ENCODE peak calls at places on chromosomes 7 and 10, in ten cellular contexts. One of them, this sample, is unnamed.

GRCh38 chr7:91789558-91789957 is 90.9 kb downstream of the MTERF1 start:
- DNase-seq in uterus: no peak
- DNase-seq in fibroblast of mammary gland: no peak
- DNase-seq in GM12865: no peak
- DNase-seq in HCT116: no peak
- DNase-seq in left ventricle myocardium inferior: no peak
- DNase-seq in AG09309: peak; percentile 34
- DNase-seq in foreskin fibroblast: no peak
- DNase-seq in AG10803: peak; percentile 60
- DNase-seq in right atrium auricular region: no peak
- DNase-seq in this sample: no peak

GRCh38 chr10:110681023-110681681 is 37.0 kb downstream of the RBM20 start:
- DNase-seq in HCT116: peak; percentile 22
- DNase-seq in GM12865: peak; percentile 38
- DNase-seq in AG09309: no peak
- DNase-seq in right atrium auricular region: no peak
- DNase-seq in fibroblast of mammary gland: peak; percentile 24
- DNase-seq in uterus: no peak
- DNase-seq in foreskin fibroblast: peak; percentile 46
- DNase-seq in left ventricle myocardium inferior: peak; percentile 31
- DNase-seq in AG10803: no peak
- DNase-seq in this sample: no peak

GRCh38 chr7:100107125-100107737 is 5.8 kb downstream of the AP4M1 start:
- DNase-seq in AG10803: no peak
- DNase-seq in AG09309: no peak
- DNase-seq in right atrium auricular region: no peak
- DNase-seq in foreskin fibroblast: no peak
- DNase-seq in fibroblast of mammary gland: no peak
- DNase-seq in HCT116: no peak
- DNase-seq in left ventricle myocardium inferior: no peak
- DNase-seq in GM12865: no peak
- DNase-seq in uterus: no peak
- DNase-seq in this sample: no peak

GRCh38 chr7:46319841-46320240 is 398.8 kb upstream of the IGFBP3 start:
- DNase-seq in HCT116: no peak
- DNase-seq in AG09309: no peak
- DNase-seq in GM12865: no peak
- DNase-seq in fibroblast of mammary gland: no peak
- DNase-seq in AG10803: no peak
- DNase-seq in left ventricle myocardium inferior: no peak
- DNase-seq in foreskin fibroblast: no peak
- DNase-seq in right atrium auricular region: no peak
- DNase-seq in uterus: no peak
- DNase-seq in this sample: no peak

GRCh38 chr7:140126435-140127034 is 50.2 kb downstream of the KDM7A start:
- DNase-seq in HCT116: no peak
- DNase-seq in uterus: no peak
- DNase-seq in foreskin fibroblast: no peak
- DNase-seq in GM12865: no peak
- DNase-seq in AG09309: no peak
- DNase-seq in right atrium auricular region: no peak
- DNase-seq in AG10803: no peak
- DNase-seq in left ventricle myocardium inferior: no peak
- DNase-seq in fibroblast of mammary gland: peak; percentile 6
- DNase-seq in this sample: no peak

GRCh38 chr10:95818663-95819062 is 62.7 kb downstream of the ENTPD1 start:
- DNase-seq in GM12865: no peak
- DNase-seq in HCT116: no peak
- DNase-seq in right atrium auricular region: no peak
- DNase-seq in uterus: no peak
- DNase-seq in AG10803: peak; percentile 80
- DNase-seq in AG09309: peak; percentile 11
- DNase-seq in foreskin fibroblast: peak; percentile 82
- DNase-seq in left ventricle myocardium inferior: no peak
- DNase-seq in fibroblast of mammary gland: peak; percentile 71
- DNase-seq in this sample: no peak

GRCh38 chr7:38773430-38773829 is 135.6 kb downstream of the VPS41 start:
- DNase-seq in HCT116: no peak
- DNase-seq in AG09309: peak; percentile 10
- DNase-seq in right atrium auricular region: no peak
- DNase-seq in fibroblast of mammary gland: peak; percentile 49
- DNase-seq in left ventricle myocardium inferior: no peak
- DNase-seq in AG10803: peak; percentile 10
- DNase-seq in uterus: no peak
- DNase-seq in foreskin fibroblast: peak; percentile 30
- DNase-seq in GM12865: no peak
- DNase-seq in this sample: no peak

GRCh38 chr10:29555746-29556481 is 78.9 kb downstream of the SVIL start:
- DNase-seq in left ventricle myocardium inferior: no peak
- DNase-seq in AG10803: peak; percentile 76
- DNase-seq in GM12865: no peak
- DNase-seq in HCT116: no peak
- DNase-seq in right atrium auricular region: no peak
- DNase-seq in uterus: no peak
- DNase-seq in foreskin fibroblast: peak; percentile 82
- DNase-seq in fibroblast of mammary gland: peak; percentile 84
- DNase-seq in AG09309: peak; percentile 63
- DNase-seq in this sample: no peak

GRCh38 chr7:36313607-36314006 is 76.1 kb upstream of the ANLN start:
- DNase-seq in left ventricle myocardium inferior: no peak
- DNase-seq in AG09309: no peak
- DNase-seq in right atrium auricular region: no peak
- DNase-seq in AG10803: no peak
- DNase-seq in GM12865: no peak
- DNase-seq in fibroblast of mammary gland: no peak
- DNase-seq in foreskin fibroblast: no peak
- DNase-seq in uterus: no peak
- DNase-seq in HCT116: no peak
- DNase-seq in this sample: no peak

GRCh38 chr10:116654816-116655215 is 34.1 kb downstream of the PNLIPRP2 start:
- DNase-seq in foreskin fibroblast: no peak
- DNase-seq in GM12865: peak; percentile 7
- DNase-seq in left ventricle myocardium inferior: no peak
- DNase-seq in AG09309: no peak
- DNase-seq in fibroblast of mammary gland: no peak
- DNase-seq in uterus: no peak
- DNase-seq in right atrium auricular region: no peak
- DNase-seq in AG10803: no peak
- DNase-seq in HCT116: peak; percentile 44
- DNase-seq in this sample: no peak
- TF ChIP-seq CTCF in foreskin fibroblast: no peak
- TF ChIP-seq CTCF in GM12865: peak; percentile 27
- TF ChIP-seq CTCF in left ventricle myocardium inferior: no peak
- TF ChIP-seq CTCF in AG09309: peak; percentile 20
- TF ChIP-seq CTCF in fibroblast of mammary gland: peak; percentile 22
- TF ChIP-seq CTCF in uterus: no peak
- TF ChIP-seq CTCF in right atrium auricular region: peak; percentile 22
- TF ChIP-seq CTCF in AG10803: peak; percentile 5
- TF ChIP-seq CTCF in HCT116: peak; percentile 71
- TF ChIP-seq CTCF in this sample: peak; percentile 37

GRCh38 chr10:11162828-11163599 is 145.3 kb downstream of the CELF2 start:
- DNase-seq in AG09309: no peak
- DNase-seq in left ventricle myocardium inferior: peak; percentile 42
- DNase-seq in right atrium auricular region: peak; percentile 83
- DNase-seq in uterus: peak; percentile 37
- DNase-seq in foreskin fibroblast: no peak
- DNase-seq in HCT116: no peak
- DNase-seq in fibroblast of mammary gland: no peak
- DNase-seq in AG10803: no peak
- DNase-seq in GM12865: peak; percentile 96
- DNase-seq in this sample: peak; percentile 77
- H3K4me3 ChIP-seq in AG09309: no peak overlapping the region
- H3K4me3 ChIP-seq in left ventricle myocardium inferior: no peak overlapping the region
- H3K4me3 ChIP-seq in right atrium auricular region: no peak overlapping the region
- H3K4me3 ChIP-seq in uterus: no peak overlapping the region
- H3K4me3 ChIP-seq in foreskin fibroblast: no peak overlapping the region
- H3K4me3 ChIP-seq in HCT116: no peak overlapping the region
- H3K4me3 ChIP-seq in fibroblast of mammary gland: no peak overlapping the region
- H3K4me3 ChIP-seq in AG10803: no peak overlapping the region
- H3K4me3 ChIP-seq in GM12865: peak overlapping the region; percentile 94
- H3K4me3 ChIP-seq in this sample: peak overlapping the region; percentile 82

GRCh38 chr7:23013715-23014649 is at the start of gene HYCC1:
- DNase-seq in AG10803: peak; percentile 98
- DNase-seq in foreskin fibroblast: peak; percentile 99
- DNase-seq in HCT116: peak; percentile 98
- DNase-seq in AG09309: peak; percentile 92
- DNase-seq in fibroblast of mammary gland: peak; percentile 98
- DNase-seq in right atrium auricular region: peak; percentile 100
- DNase-seq in uterus: peak; percentile 99
- DNase-seq in left ventricle myocardium inferior: peak; percentile 99
- DNase-seq in GM12865: peak; percentile 99
- DNase-seq in this sample: peak; percentile 97

GRCh38 chr7:23012186-23012585 is 1.7 kb downstream of the HYCC1 start:
- DNase-seq in AG10803: no peak
- DNase-seq in HCT116: no peak
- DNase-seq in AG09309: no peak
- DNase-seq in foreskin fibroblast: no peak
- DNase-seq in fibroblast of mammary gland: no peak
- DNase-seq in GM12865: no peak
- DNase-seq in right atrium auricular region: no peak
- DNase-seq in left ventricle myocardium inferior: no peak
- DNase-seq in uterus: no peak
- DNase-seq in this sample: no peak

GRCh38 chr7:23014681-23015080 is 751 bp upstream of the HYCC1 start:
- DNase-seq in right atrium auricular region: no peak
- DNase-seq in GM12865: no peak
- DNase-seq in AG10803: no peak
- DNase-seq in HCT116: no peak
- DNase-seq in left ventricle myocardium inferior: no peak
- DNase-seq in uterus: no peak
- DNase-seq in foreskin fibroblast: no peak
- DNase-seq in fibroblast of mammary gland: no peak
- DNase-seq in AG09309: no peak
- DNase-seq in this sample: no peak

GRCh38 chr7:23011222-23011924 is 2.6 kb downstream of the HYCC1 start:
- DNase-seq in left ventricle myocardium inferior: no peak
- DNase-seq in right atrium auricular region: no peak
- DNase-seq in AG09309: no peak
- DNase-seq in uterus: no peak
- DNase-seq in foreskin fibroblast: no peak
- DNase-seq in HCT116: no peak
- DNase-seq in AG10803: no peak
- DNase-seq in GM12865: no peak
- DNase-seq in fibroblast of mammary gland: no peak
- DNase-seq in this sample: no peak

DNA sequence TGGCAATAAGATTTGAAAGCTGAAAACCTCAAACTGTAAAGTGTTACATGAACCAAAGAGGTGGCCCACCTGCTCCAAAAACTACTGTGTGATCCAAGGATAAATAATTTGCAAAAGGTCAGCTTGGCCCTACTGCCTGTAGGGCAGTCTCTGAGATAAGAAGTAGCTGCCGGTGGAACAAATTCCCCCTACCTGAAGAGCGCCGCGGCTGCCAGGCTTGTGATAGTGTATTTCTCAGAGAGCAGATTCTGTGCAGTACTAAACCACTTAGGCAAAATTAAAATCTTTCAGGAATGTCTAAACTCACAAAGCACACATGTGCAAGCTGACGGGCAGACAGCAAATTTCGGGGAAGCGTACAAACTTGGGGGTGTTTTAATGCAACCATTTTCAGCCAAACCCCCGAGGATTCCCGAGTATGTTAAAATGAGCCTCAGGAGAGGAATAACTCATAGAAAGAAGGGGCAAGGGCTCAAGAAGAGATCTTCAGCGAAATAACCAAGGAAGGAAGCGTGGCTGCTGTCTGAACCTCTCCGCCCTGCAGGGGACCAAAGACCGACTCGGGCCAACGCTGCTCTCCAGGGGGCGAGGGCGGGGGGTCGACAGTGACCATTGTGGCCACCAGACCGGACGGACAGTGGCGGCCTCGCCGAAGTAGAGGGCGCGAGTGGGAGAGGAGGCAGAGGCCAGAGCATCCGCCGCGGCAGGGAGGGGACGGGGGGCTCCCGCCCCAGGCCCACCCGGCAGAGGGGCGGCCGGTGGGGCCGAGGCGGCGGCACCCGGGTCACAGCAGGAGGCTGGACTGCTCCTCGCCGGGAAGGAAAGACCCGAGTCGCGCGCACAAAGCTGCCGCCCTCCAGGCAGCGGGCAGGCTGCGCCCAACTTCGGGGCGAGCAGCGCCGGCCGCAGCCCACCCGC is 874 bp downstream of the HYCC1 start:
- DNase-seq in HCT116: no peak
- DNase-seq in right atrium auricular region: no peak
- DNase-seq in foreskin fibroblast: peak; percentile 47
- DNase-seq in fibroblast of mammary gland: no peak
- DNase-seq in AG10803: peak; percentile 7
- DNase-seq in GM12865: peak; percentile 57
- DNase-seq in AG09309: no peak
- DNase-seq in uterus: peak; percentile 26
- DNase-seq in left ventricle myocardium inferior: peak; percentile 33
- DNase-seq in this sample: peak; percentile 41
- TF ChIP-seq CTCF in HCT116: no peak
- TF ChIP-seq CTCF in right atrium auricular region: no peak
- TF ChIP-seq CTCF in foreskin fibroblast: no peak
- TF ChIP-seq CTCF in fibroblast of mammary gland: no peak
- TF ChIP-seq CTCF in AG10803: no peak
- TF ChIP-seq CTCF in GM12865: no peak
- TF ChIP-seq CTCF in AG09309: peak; percentile 4
- TF ChIP-seq CTCF in uterus: no peak
- TF ChIP-seq CTCF in left ventricle myocardium inferior: peak; percentile 23
- TF ChIP-seq CTCF in this sample: no peak

GRCh38 chr7:75866497-75867389 is 12.1 kb upstream of the RHBDD2 start:
- DNase-seq in right atrium auricular region: peak; percentile 73
- DNase-seq in foreskin fibroblast: peak; percentile 76
- DNase-seq in left ventricle myocardium inferior: peak; percentile 45
- DNase-seq in uterus: peak; percentile 41
- DNase-seq in HCT116: peak; percentile 48
- DNase-seq in GM12865: peak; percentile 76
- DNase-seq in AG10803: peak; percentile 63
- DNase-seq in AG09309: no peak
- DNase-seq in fibroblast of mammary gland: peak; percentile 70
- DNase-seq in this sample: peak; percentile 32
- H3K4me3 ChIP-seq in right atrium auricular region: no peak overlapping the region
- H3K4me3 ChIP-seq in foreskin fibroblast: no peak overlapping the region
- H3K4me3 ChIP-seq in left ventricle myocardium inferior: no peak overlapping the region
- H3K4me3 ChIP-seq in uterus: no peak overlapping the region
- H3K4me3 ChIP-seq in HCT116: no peak overlapping the region
- H3K4me3 ChIP-seq in GM12865: no peak overlapping the region
- H3K4me3 ChIP-seq in AG10803: no peak overlapping the region
- H3K4me3 ChIP-seq in AG09309: no peak overlapping the region
- H3K4me3 ChIP-seq in fibroblast of mammary gland: no peak overlapping the region
- H3K4me3 ChIP-seq in this sample: no peak overlapping the region

GRCh38 chr10:103382769-103383168 is 13.5 kb downstream of the ATP5MK start:
- DNase-seq in fibroblast of mammary gland: no peak
- DNase-seq in GM12865: peak; percentile 73
- DNase-seq in AG09309: no peak
- DNase-seq in left ventricle myocardium inferior: no peak
- DNase-seq in foreskin fibroblast: no peak
- DNase-seq in HCT116: no peak
- DNase-seq in uterus: no peak
- DNase-seq in AG10803: no peak
- DNase-seq in right atrium auricular region: peak; percentile 13
- DNase-seq in this sample: peak; percentile 25
- TF ChIP-seq CTCF in fibroblast of mammary gland: no peak
- TF ChIP-seq CTCF in GM12865: no peak
- TF ChIP-seq CTCF in AG09309: no peak
- TF ChIP-seq CTCF in left ventricle myocardium inferior: no peak
- TF ChIP-seq CTCF in foreskin fibroblast: no peak
- TF ChIP-seq CTCF in HCT116: no peak
- TF ChIP-seq CTCF in uterus: no peak
- TF ChIP-seq CTCF in AG10803: no peak
- TF ChIP-seq CTCF in right atrium auricular region: no peak
- TF ChIP-seq CTCF in this sample: no peak

GRCh38 chr10:128863411-128863810 is 603.6 kb upstream of the MGMT start:
- DNase-seq in GM12865: no peak
- DNase-seq in left ventricle myocardium inferior: no peak
- DNase-seq in AG10803: no peak
- DNase-seq in AG09309: no peak
- DNase-seq in fibroblast of mammary gland: no peak
- DNase-seq in uterus: peak; percentile 42
- DNase-seq in right atrium auricular region: peak; percentile 28
- DNase-seq in HCT116: no peak
- DNase-seq in foreskin fibroblast: no peak
- DNase-seq in this sample: no peak
- H3K4me3 ChIP-seq in GM12865: no peak overlapping the region
- H3K4me3 ChIP-seq in left ventricle myocardium inferior: no peak overlapping the region
- H3K4me3 ChIP-seq in AG10803: no peak overlapping the region
- H3K4me3 ChIP-seq in AG09309: no peak overlapping the region
- H3K4me3 ChIP-seq in fibroblast of mammary gland: no peak overlapping the region
- H3K4me3 ChIP-seq in uterus: no peak overlapping the region
- H3K4me3 ChIP-seq in right atrium auricular region: no peak overlapping the region
- H3K4me3 ChIP-seq in HCT116: no peak overlapping the region
- H3K4me3 ChIP-seq in foreskin fibroblast: no peak overlapping the region
- H3K4me3 ChIP-seq in this sample: no peak overlapping the region

This sample was measured in GM06990.